ENCODE peak calls at places on chromosome 22, in ten cellular contexts. K is esophagus squamous epithelium, J is astrocyte of the spinal cord, P is cardiac muscle cell, L is coronary artery, N is DND-41, W is astrocyte, X is IMR-90, Y is stomach, U is foreskin fibroblast. A is an unnamed sample.

GRCh38 chr22:31676700-31677099 is 14.7 kb upstream of the PISD start:
- DNase-seq in N (no peak), J (peak), W (peak), L (peak), P (peak), K (peak), U (peak), X (peak), Y (peak), A (peak)

GRCh38 chr22:28607710-28608109 is 71.9 kb downstream of the TTC28 start:
- DNase-seq in N (no peak), W (no peak), Y (no peak), X (peak), P (no peak), J (no peak), L (no peak), U (no peak), K (no peak), A (no peak)

GRCh38 chr22:28448625-28449024 is 231.0 kb downstream of the TTC28 start:
- DNase-seq in J (no peak), N (no peak), K (no peak), Y (no peak), W (no peak), L (no peak), P (no peak), X (no peak), U (no peak), A (no peak)

GRCh38 chr22:23751441-23751996 is 607 bp upstream of the ZNF70 start:
- DNase-seq in J (peak), Y (no peak), P (peak), X (no peak), L (no peak), K (no peak), W (no peak), U (no peak), N (no peak), A (peak)

GRCh38 chr22:27719535-27720227 is 81.9 kb downstream of the MN1 start:
- DNase-seq in X (peak), K (no peak), W (no peak), P (no peak), Y (no peak), U (peak), N (no peak), L (no peak), J (no peak), A (no peak)

GRCh38 chr22:46007848-46008261 is 30.9 kb upstream of the WNT7B start:
- DNase-seq in J (peak), U (peak), L (peak), W (peak), Y (peak), X (peak), N (no peak), K (no peak), P (no peak), A (peak)

GRCh38 chr22:45709866-45710265 is 38.2 kb downstream of the ATXN10 start:
- DNase-seq in P (no peak), W (peak), U (peak), N (no peak), Y (no peak), J (peak), L (no peak), K (no peak), X (peak), A (no peak)

GRCh38 chr22:27139935-27140493 is 482.6 kb downstream of the MIAT start:
- DNase-seq in X (peak), W (peak), K (no peak), N (no peak), J (peak), U (peak), L (no peak), Y (no peak), P (peak), A (no peak)

GRCh38 chr22:48955351-48956311 is 872.0 kb downstream of the BRD1 start:
- DNase-seq in U (no peak), W (no peak), X (no peak), J (no peak), Y (peak), P (no peak), L (peak), N (no peak), K (no peak), A (no peak)

GRCh38 chr22:39317756-39318506 is 1.5 kb downstream of the RPL3 start:
- DNase-seq in U (peak), X (peak), N (no peak), K (no peak), P (no peak), Y (no peak), J (peak), L (no peak), W (no peak), A (no peak)

GRCh38 chr22:44642096-44642644 is 59.8 kb upstream of the PRR5 start:
- DNase-seq in Y (no peak), W (no peak), X (no peak), K (no peak), P (no peak), J (no peak), L (no peak), N (no peak), U (no peak), A (no peak)

GRCh38 chr22:40533712-40534378 is 102.7 kb downstream of the MRTFA start:
- DNase-seq in W (peak), U (peak), Y (no peak), L (no peak), K (no peak), P (peak), J (peak), X (peak), N (peak), A (peak)

GRCh38 chr22:45240810-45241631 is at the start of gene KIAA0930:
- DNase-seq in Y (peak), U (peak), X (peak), L (peak), P (peak), K (no peak), W (no peak), N (peak), J (peak), A (peak)

GRCh38 chr22:40410272-40410671 is 39.9 kb downstream of the SGSM3 start:
- DNase-seq in J (no peak), U (no peak), K (no peak), X (no peak), N (no peak), Y (peak), P (no peak), W (no peak), L (no peak), A (no peak)

GRCh38 chr22:44395116-44396005 is 82.6 kb upstream of the SHISAL1 start:
- DNase-seq in P (no peak), K (no peak), X (no peak), J (no peak), U (no peak), Y (peak), L (peak), N (no peak), W (no peak), A (no peak)

GRCh38 chr22:48145738-48146137 is 1383.3 kb downstream of the TBC1D22A start:
- DNase-seq in N (no peak), X (no peak), J (no peak), P (no peak), U (no peak), Y (no peak), K (no peak), L (no peak), W (no peak), A (no peak)

GRCh38 chr22:29801796-29802195 is 34.6 kb downstream of the UQCR10 start:
- DNase-seq in N (no peak), X (no peak), P (no peak), W (no peak), U (no peak), L (no peak), K (no peak), J (no peak), Y (no peak), A (no peak)

GRCh38 chr22:39954584-39955055 is 5.6 kb upstream of the TMA7B start:
- DNase-seq in L (no peak), W (peak), P (no peak), U (peak), J (peak), X (peak), K (no peak), N (no peak), Y (no peak), A (peak)

GRCh38 chr22:46057206-46057605 is 80.2 kb upstream of the WNT7B start:
- DNase-seq in W (peak), U (no peak), Y (peak), P (no peak), L (peak), K (no peak), N (no peak), X (no peak), J (peak), A (peak)

GRCh38 chr22:30381250-30381649 is 6.0 kb downstream of the RNF215 start:
- DNase-seq in U (no peak), X (no peak), J (no peak), K (no peak), P (no peak), N (peak), Y (no peak), W (no peak), L (no peak), A (no peak)

GRCh38 chr22:31526275-31526674 is 29.9 kb downstream of the SFI1 start:
- DNase-seq in P (no peak), X (no peak), K (no peak), L (no peak), Y (no peak), U (no peak), J (no peak), N (no peak), W (no peak), A (no peak)

GRCh38 chr22:31055322-31056159 is 25.6 kb upstream of the SMTN start:
- DNase-seq in J (peak), N (no peak), W (peak), Y (peak), P (peak), U (peak), L (peak), K (no peak), X (peak), A (peak)

GRCh38 chr22:36505998-36506635 is 723 bp downstream of the FOXRED2 start:
- DNase-seq in J (no peak), W (no peak), U (no peak), N (peak), X (no peak), Y (no peak), L (no peak), P (no peak), K (no peak), A (no peak)
- H3K4me3 ChIP-seq in J (peak), W (peak), U (peak), N (peak), X (no peak), Y (peak), L (peak), P (peak), K (peak), A (peak)

DNA sequence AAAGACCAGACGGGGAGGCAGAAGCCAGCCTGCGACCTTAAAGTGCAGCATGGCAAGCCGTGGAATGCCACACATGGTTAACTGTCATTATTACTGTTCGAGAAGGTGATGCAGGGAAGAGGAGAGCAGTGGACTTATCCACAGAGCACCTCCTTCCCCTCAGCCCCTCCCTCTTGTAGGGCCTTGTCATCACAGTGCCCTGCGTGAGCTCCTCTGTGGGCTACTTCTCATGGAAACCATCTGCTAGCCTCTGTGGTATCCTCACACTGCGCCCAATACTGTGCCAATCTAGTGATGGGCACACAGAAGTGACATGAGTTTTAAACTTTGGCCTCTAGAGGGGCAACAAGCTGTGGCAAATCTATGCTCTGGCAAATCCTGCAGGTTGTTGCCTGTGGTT is 18.2 kb upstream of the CCDC134 start:
- DNase-seq in P (no peak), X (no peak), Y (no peak), L (no peak), J (no peak), N (no peak), U (no peak), W (no peak), K (no peak), A (no peak)
- TF ChIP-seq CTCF in P (no peak), X (no peak), Y (no peak), L (no peak), J (no peak), N (no peak), U (no peak), W (no peak), K (no peak), A (no peak)

GRCh38 chr22:50282361-50283144 is 12.4 kb upstream of the MAPK11 start:
- DNase-seq in N (no peak), U (no peak), Y (peak), J (peak), X (peak), W (peak), P (no peak), L (no peak), K (no peak), A (peak)
- H3K4me3 ChIP-seq in N (no peak), U (no peak), Y (no peak), J (no peak), X (no peak), W (no peak), P (no peak), L (no peak), K (peak), A (no peak)

DNA sequence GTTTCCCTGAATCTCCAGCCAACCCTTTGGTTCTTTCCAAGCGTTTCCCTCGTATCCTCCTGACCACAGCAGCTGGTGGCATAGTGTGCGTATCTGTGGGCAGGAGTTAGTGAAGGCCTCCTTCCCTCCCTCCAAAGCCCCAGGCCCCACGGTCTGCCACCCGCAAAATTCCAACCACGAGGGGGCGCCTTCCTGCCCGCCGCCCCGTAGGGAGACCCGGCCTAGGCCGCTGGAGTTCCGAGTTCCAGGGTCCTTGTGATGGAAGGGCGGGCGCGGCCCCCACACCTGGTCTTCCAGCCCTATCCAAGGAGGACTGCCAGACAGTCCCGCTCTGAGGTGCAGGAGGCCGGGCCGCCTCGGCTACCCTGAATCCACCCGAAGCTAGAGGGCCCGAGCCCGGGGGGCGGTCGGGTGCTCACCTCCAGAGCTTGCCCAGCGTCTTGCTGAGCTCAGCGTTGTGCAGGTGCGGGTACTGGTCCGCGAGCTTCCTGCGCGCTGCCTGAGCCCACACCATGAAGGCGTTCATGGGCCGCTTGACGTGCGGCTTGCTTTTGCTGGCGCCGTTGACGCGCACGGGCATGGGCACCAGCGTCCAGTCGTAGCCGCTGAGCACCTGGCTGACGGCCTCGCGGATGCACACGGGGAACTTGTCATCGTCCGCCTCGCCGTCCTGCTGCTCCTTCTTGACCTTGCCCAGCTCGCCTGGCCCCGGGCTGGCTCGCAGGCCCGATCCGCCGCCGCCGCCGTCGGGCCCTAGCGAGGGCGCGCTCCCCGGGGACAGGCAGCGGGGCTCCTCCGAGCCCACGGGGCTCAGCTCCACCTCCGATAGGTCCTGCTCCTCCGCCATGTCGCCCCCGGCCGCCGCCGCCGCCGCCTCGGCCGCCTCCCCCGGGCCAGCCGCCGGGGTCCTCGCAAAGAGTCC is 1.2 kb downstream of the SOX10 start:
- DNase-seq in J (no peak), L (no peak), U (no peak), X (no peak), Y (no peak), P (no peak), K (no peak), N (no peak), W (no peak), A (no peak)
- TF ChIP-seq CTCF in J (peak), L (no peak), U (peak), X (peak), Y (no peak), P (peak), K (no peak), N (no peak), W (no peak), A (peak)

GRCh38 chr22:20002098-20002497 is 14.5 kb downstream of the ARVCF start:
- DNase-seq in X (no peak), K (no peak), Y (no peak), L (no peak), U (no peak), P (peak), N (no peak), W (no peak), J (no peak), A (no peak)
- H3K4me3 ChIP-seq in X (no peak), K (no peak), Y (no peak), L (no peak), U (no peak), P (no peak), N (no peak), W (no peak), J (no peak), A (no peak)

GRCh38 chr22:22657712-22658111 is 13.3 kb downstream of the GGTLC2 start:
- DNase-seq in W (no peak), Y (no peak), U (no peak), X (no peak), N (no peak), L (peak), P (no peak), J (no peak), K (no peak), A (no peak)

GRCh38 chr22:22663861-22664800 is 19.7 kb downstream of the GGTLC2 start:
- DNase-seq in X (no peak), N (peak), L (no peak), U (no peak), Y (no peak), K (no peak), J (no peak), W (no peak), P (no peak), A (no peak)

GRCh38 chr22:22666307-22667091 is 22.1 kb downstream of the GGTLC2 start:
- DNase-seq in X (peak), L (no peak), N (peak), W (no peak), K (no peak), P (no peak), J (peak), U (peak), Y (peak), A (peak)

GRCh38 chr22:22661275-22661674 is 16.9 kb downstream of the GGTLC2 start:
- DNase-seq in W (no peak), L (no peak), J (no peak), U (no peak), X (no peak), P (no peak), K (no peak), N (no peak), Y (no peak), A (no peak)

GRCh38 chr22:22662095-22662494 is 17.7 kb downstream of the GGTLC2 start:
- DNase-seq in K (no peak), Y (no peak), U (no peak), J (no peak), W (no peak), X (no peak), P (no peak), L (no peak), N (no peak), A (no peak)
- TF ChIP-seq CTCF in K (no peak), Y (no peak), U (no peak), J (no peak), W (no peak), X (no peak), P (no peak), L (no peak), N (no peak), A (no peak)

DNA sequence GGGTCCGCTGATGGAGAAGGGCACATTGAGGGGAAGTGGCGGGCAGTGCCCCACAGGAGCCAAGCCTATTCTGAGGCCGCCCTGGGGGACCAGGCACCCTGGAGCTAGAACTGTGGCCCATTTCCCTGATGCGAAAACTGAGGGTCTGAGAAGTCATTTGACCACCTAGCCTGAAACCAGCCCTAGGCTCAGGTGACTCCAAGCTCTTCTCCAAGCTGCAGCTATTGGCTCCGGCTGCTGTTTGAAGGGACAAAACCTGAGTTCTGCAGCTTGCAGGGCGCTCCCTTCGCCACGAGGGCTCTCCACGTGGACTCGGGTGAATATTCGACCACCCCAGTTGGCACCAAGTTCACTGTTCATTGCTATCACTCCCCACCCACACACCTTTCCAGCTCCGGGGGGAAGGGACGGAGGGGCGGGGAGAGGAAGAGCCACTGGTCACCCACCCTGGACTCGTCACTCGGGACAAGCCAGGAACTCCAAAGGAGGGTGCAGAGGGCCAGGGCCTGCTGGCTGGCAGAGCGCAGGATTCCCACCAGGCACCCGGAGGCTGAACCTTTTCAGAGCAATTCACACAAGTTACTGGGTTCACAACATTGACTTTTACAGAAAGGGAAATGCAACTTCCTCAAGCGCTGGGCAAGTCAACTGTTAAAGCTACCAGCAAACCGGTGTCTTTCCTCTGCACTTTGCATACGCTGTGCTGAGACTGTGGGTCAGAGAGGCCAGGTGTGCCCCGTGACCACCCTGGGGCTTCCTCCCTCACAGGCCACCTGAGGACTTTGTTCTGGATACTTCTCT is 1.1 kb upstream of the RAC2 start:
- DNase-seq in W (no peak), X (no peak), U (no peak), L (no peak), K (no peak), N (no peak), J (no peak), Y (no peak), P (no peak), A (no peak)
- H3K4me3 ChIP-seq in W (no peak), X (no peak), U (no peak), L (no peak), K (no peak), N (no peak), J (no peak), Y (no peak), P (no peak), A (no peak)

GRCh38 chr22:33272866-33273265 is 214.7 kb upstream of the SYN3 start:
- DNase-seq in W (no peak), L (no peak), X (no peak), K (no peak), N (no peak), J (no peak), U (no peak), P (no peak), Y (no peak), A (no peak)

GRCh38 chr22:33274941-33275443 is 216.8 kb upstream of the SYN3 start:
- DNase-seq in K (no peak), P (no peak), J (no peak), Y (no peak), L (no peak), U (no peak), X (no peak), N (no peak), W (no peak), A (no peak)

GRCh38 chr22:33271390-33272161 is 213.4 kb upstream of the SYN3 start:
- DNase-seq in X (peak), N (no peak), J (no peak), P (no peak), Y (peak), K (no peak), L (peak), U (no peak), W (peak), A (no peak)

GRCh38 chr22:33272180-33272579 is 214.0 kb upstream of the SYN3 start:
- DNase-seq in L (no peak), K (no peak), U (no peak), N (no peak), W (no peak), X (no peak), Y (no peak), J (no peak), P (no peak), A (no peak)

GRCh38 chr22:33274214-33274828 is 216.1 kb upstream of the SYN3 start:
- DNase-seq in P (peak), Y (no peak), U (no peak), X (no peak), N (peak), K (no peak), L (no peak), W (no peak), J (no peak), A (peak)
- TF ChIP-seq CTCF in P (peak), Y (no peak), U (peak), X (no peak), N (peak), K (peak), L (no peak), W (no peak), J (peak), A (peak)

A was measured in A673.